ENCODE peak calls at places on chromosomes 11 and 22, in eight cellular contexts. F is fibroblast of gingiva; K is sciatic nerve; A is AG04449; I is GM10248; U is stimulated activated CD8-positive, alpha-beta memory T cell treated with anti-CD3 and anti-CD28 coated beads, Interleukin-4, amount 100 ng/mL, for 24 hours; V is cortex of kidney; Z is activated CD8-positive, alpha-beta memory T cell treated with anti-CD3 and anti-CD28 coated beads for 1 hour. M is an unnamed sample.

GRCh38 chr22:40452730-40453487 is 82.5 kb downstream of the SGSM3 start:
- DNase-seq in F (no peak), K (no peak), A (no peak), I (no peak), U (no peak), V (no peak), Z (no peak), M (peak)

GRCh38 chr11:67293090-67293489 is 4.0 kb downstream of the ANKRD13D start:
- DNase-seq in F (peak), K (no peak), A (no peak), I (no peak), U (no peak), V (no peak), Z (no peak), M (peak)

GRCh38 chr22:46758867-46759290 is 3.6 kb upstream of the TBC1D22A start:
- DNase-seq in F (peak), K (no peak), A (no peak), I (peak), U (peak), V (no peak), Z (no peak), M (no peak)

GRCh38 chr11:10493041-10493663 is 38.1 kb downstream of the AMPD3 start:
- DNase-seq in F (no peak), K (no peak), A (no peak), I (no peak), U (no peak), V (no peak), Z (no peak), M (no peak)

GRCh38 chr11:8776209-8776608 is 93.6 kb downstream of the RPL27A start:
- DNase-seq in F (no peak), K (no peak), A (no peak), I (no peak), U (no peak), V (no peak), Z (no peak), M (no peak)

GRCh38 chr11:12361650-12362049 is 15.7 kb upstream of the PARVA start:
- DNase-seq in F (no peak), K (no peak), A (no peak), I (no peak), U (no peak), V (no peak), Z (no peak), M (no peak)

GRCh38 chr11:19027829-19028595 is 32.5 kb downstream of the MRGPRX2 start:
- DNase-seq in F (no peak), K (no peak), A (no peak), I (no peak), U (no peak), V (no peak), Z (no peak), M (peak)

GRCh38 chr11:76577199-76577920 is 93.2 kb downstream of the LRRC32 start:
- DNase-seq in F (peak), K (no peak), A (peak), I (no peak), U (no peak), V (no peak), Z (no peak), M (peak)

GRCh38 chr11:123601737-123602136 is 52.7 kb downstream of the SCN3B start:
- DNase-seq in F (no peak), K (no peak), A (no peak), I (no peak), U (no peak), V (no peak), Z (no peak), M (no peak)

GRCh38 chr11:128501576-128502549 is 85.5 kb downstream of the ETS1 start:
- DNase-seq in F (peak), K (no peak), A (no peak), I (no peak), U (no peak), V (no peak), Z (no peak), M (peak)

GRCh38 chr11:23398052-23398451 is 537.8 kb upstream of the CCDC179 start:
- DNase-seq in F (no peak), K (no peak), A (no peak), I (no peak), U (no peak), V (no peak), Z (no peak), M (no peak)